ENCODE peak calls at places on chromosomes 11 and 22, in six cellular contexts. J is lower leg skin, R is adrenal gland, U is upper lobe of left lung, C is K562, N is A549. I is an unnamed sample.

GRCh38 chr11:100930185-100930778 is 199.3 kb downstream of the PGR start:
- DNase-seq in N (peak; percentile 25), C (peak; percentile 9), R (no peak), U (no peak), J (no peak), I (no peak)

GRCh38 chr11:66011785-66012303 is at the start of gene CST6:
- DNase-seq in N (no peak), C (no peak), J (no peak), R (no peak), U (peak; percentile 89), I (no peak)

GRCh38 chr22:45916515-45916914 is 60.4 kb downstream of the WNT7B start:
- DNase-seq in J (no peak), R (no peak), N (no peak), U (peak; percentile 71), C (no peak), I (peak; percentile 84)

GRCh38 chr22:22110548-22111266 is 128.1 kb upstream of the TOP3B start:
- DNase-seq in C (peak; percentile 93), U (no peak), N (peak; percentile 52), R (peak; percentile 63), J (no peak), I (peak; percentile 61)

GRCh38 chr11:60118333-60118732 is 29.9 kb downstream of the MS4A2 start:
- DNase-seq in U (no peak), N (no peak), C (no peak), R (no peak), J (no peak), I (no peak)

GRCh38 chr11:119438599-119438998 is 15.6 kb upstream of the THY1 start:
- DNase-seq in N (no peak), J (no peak), U (no peak), C (no peak), R (peak; percentile 55), I (no peak)

GRCh38 chr11:87353904-87354303 is 316.2 kb downstream of the TMEM135 start:
- DNase-seq in J (no peak), U (no peak), C (no peak), N (no peak), R (no peak), I (no peak)

GRCh38 chr22:45977003-45977395 is at the start of gene WNT7B:
- DNase-seq in C (peak; percentile 13), N (peak; percentile 35), U (peak; percentile 91), J (no peak), R (no peak), I (no peak)

GRCh38 chr11:123487157-123487744 is 57.2 kb downstream of the GRAMD1B start:
- DNase-seq in U (no peak), C (no peak), J (no peak), R (peak; percentile 43), N (no peak), I (no peak)

GRCh38 chr11:614583-615452 is 932 bp downstream of the IRF7 start:
- DNase-seq in J (peak; percentile 86), U (peak; percentile 89), N (no peak), R (peak; percentile 56), C (no peak), I (no peak)

GRCh38 chr11:78079232-78080083 is at the start of gene NDUFC2:
- DNase-seq in J (peak; percentile 95), C (peak; percentile 79), U (peak; percentile 94), N (peak; percentile 76), R (peak; percentile 89), I (peak; percentile 79)

GRCh38 chr22:46678785-46679700 is 58.9 kb downstream of the GRAMD4 start:
- DNase-seq in N (no peak), R (no peak), C (no peak), U (peak; percentile 75), J (no peak), I (no peak)

GRCh38 chr22:19873138-19873959 is 18.7 kb upstream of the GNB1L start:
- DNase-seq in N (no peak), C (no peak), R (peak; percentile 42), U (peak; percentile 83), J (peak; percentile 85), I (no peak)

GRCh38 chr11:126268361-126268707 is 361 bp downstream of the SRPRA start:
- DNase-seq in C (peak; percentile 76), N (peak; percentile 59), U (no peak), J (no peak), R (no peak), I (peak; percentile 36)

GRCh38 chr22:37197451-37198289 is 9.6 kb upstream of the C1QTNF6 start:
- DNase-seq in U (no peak), C (no peak), N (peak; percentile 91), R (peak; percentile 97), J (no peak), I (peak; percentile 65)

GRCh38 chr11:79195209-79195608 is 245.6 kb downstream of the TENM4 start:
- DNase-seq in R (no peak), N (no peak), J (peak; percentile 63), U (no peak), C (no peak), I (no peak)

GRCh38 chr11:25794804-25795203 is 537.1 kb upstream of the ANO3 start:
- DNase-seq in N (no peak), J (peak; percentile 68), C (no peak), R (no peak), U (no peak), I (no peak)

GRCh38 chr22:25966448-25966913 is 202.8 kb upstream of the SEZ6L start:
- DNase-seq in N (no peak), U (no peak), R (no peak), C (no peak), J (no peak), I (no peak)

GRCh38 chr22:38137876-38138687 is 27.6 kb upstream of the BAIAP2L2 start:
- DNase-seq in R (no peak), U (no peak), N (no peak), J (peak; percentile 77), C (no peak), I (no peak)

GRCh38 chr11:67272327-67273259 is 6.3 kb downstream of the GRK2 start:
- DNase-seq in J (no peak), R (peak; percentile 56), U (peak; percentile 75), C (no peak), N (no peak), I (no peak)

GRCh38 chr22:42072606-42073330 is 1.3 kb upstream of the PHETA2 start:
- DNase-seq in J (peak; percentile 85), R (peak; percentile 58), U (no peak), N (no peak), C (no peak), I (no peak)

GRCh38 chr22:42069801-42070516 is 653 bp downstream of the NAGA start:
- DNase-seq in U (no peak), N (no peak), J (peak; percentile 50), C (no peak), R (peak; percentile 48), I (no peak)

GRCh38 chr22:42073568-42074152 is 388 bp upstream of the PHETA2 start:
- DNase-seq in C (no peak), U (no peak), J (peak; percentile 88), N (no peak), R (peak; percentile 51), I (no peak)

GRCh38 chr22:42068351-42068730 is 2.3 kb downstream of the NAGA start:
- DNase-seq in R (peak; percentile 48), U (no peak), C (no peak), N (no peak), J (peak; percentile 59), I (no peak)

GRCh38 chr22:42070517-42071422 is at the start of gene NAGA:
- DNase-seq in R (peak; percentile 98), C (peak; percentile 89), U (peak; percentile 94), J (peak; percentile 99), N (peak; percentile 91), I (peak; percentile 90)
- TF ChIP-seq POLR2A in R (peak; percentile 44), C (peak; percentile 84), U (peak; percentile 63), J (no peak), N (peak; percentile 72), I (peak; percentile 59)

GRCh38 chr11:12110714-12111481 is 508 bp downstream of the MICAL2 start:
- DNase-seq in N (no peak), J (no peak), U (peak; percentile 87), C (no peak), R (peak; percentile 63), I (no peak)

GRCh38 chr11:12110201-12110713 is at the start of gene MICAL2:
- DNase-seq in R (peak; percentile 89), C (peak; percentile 98), U (peak; percentile 98), J (peak; percentile 97), N (peak; percentile 96), I (peak; percentile 95)

GRCh38 chr11:12112150-12112520 is 1.7 kb downstream of the MICAL2 start:
- DNase-seq in U (no peak), R (no peak), J (no peak), N (no peak), C (no peak), I (no peak)

GRCh38 chr11:12112731-12113130 is 2.3 kb downstream of the MICAL2 start:
- DNase-seq in J (no peak), R (no peak), U (no peak), C (no peak), N (no peak), I (no peak)

DNA sequence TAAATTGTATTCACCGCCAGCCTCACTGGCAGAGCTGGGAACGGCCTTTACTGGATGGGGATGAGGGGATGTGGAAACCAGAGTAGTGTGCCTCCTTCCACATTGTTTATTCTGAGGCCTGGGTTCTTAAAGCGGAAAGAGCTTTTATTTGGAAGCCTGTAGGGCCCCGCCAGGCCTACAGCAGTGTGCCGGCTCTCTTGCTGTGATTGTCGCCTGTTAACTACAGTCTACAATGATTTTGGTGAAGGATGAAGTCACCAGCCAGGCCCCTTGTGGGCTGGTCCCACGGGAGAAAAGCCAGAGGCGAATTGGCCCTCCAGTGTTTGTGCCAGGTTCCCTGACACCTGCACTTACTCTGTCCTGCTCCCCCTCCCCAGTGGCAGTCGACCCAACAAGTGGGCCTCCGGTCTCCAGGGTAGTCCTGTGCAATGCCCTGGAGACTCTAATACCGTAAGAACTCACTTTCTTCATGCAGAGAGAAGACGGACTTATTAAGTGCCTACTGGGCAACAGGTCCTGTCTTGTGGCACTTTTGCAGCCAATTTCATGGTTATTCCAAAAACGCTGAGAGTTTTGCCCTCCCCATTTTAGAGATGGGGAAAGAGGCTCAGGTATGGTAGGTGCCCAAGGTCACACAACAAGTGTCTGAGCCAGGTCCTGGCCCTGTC is 1.2 kb downstream of the MICAL2 start:
- DNase-seq in U (no peak), J (no peak), R (no peak), N (no peak), C (no peak), I (no peak)
- TF ChIP-seq POLR2A in U (no peak), J (no peak), R (no peak), N (no peak), C (no peak), I (no peak)

GRCh38 chr11:22625448-22626287 is at the start of gene FANCF:
- DNase-seq in N (peak; percentile 86), R (peak; percentile 99), C (peak; percentile 94), U (peak; percentile 94), J (peak; percentile 98), I (peak; percentile 53)
- TF ChIP-seq POLR2A in N (peak; percentile 42), R (peak; percentile 8), C (peak; percentile 83), U (no peak), J (no peak), I (peak; percentile 26)

DNA sequence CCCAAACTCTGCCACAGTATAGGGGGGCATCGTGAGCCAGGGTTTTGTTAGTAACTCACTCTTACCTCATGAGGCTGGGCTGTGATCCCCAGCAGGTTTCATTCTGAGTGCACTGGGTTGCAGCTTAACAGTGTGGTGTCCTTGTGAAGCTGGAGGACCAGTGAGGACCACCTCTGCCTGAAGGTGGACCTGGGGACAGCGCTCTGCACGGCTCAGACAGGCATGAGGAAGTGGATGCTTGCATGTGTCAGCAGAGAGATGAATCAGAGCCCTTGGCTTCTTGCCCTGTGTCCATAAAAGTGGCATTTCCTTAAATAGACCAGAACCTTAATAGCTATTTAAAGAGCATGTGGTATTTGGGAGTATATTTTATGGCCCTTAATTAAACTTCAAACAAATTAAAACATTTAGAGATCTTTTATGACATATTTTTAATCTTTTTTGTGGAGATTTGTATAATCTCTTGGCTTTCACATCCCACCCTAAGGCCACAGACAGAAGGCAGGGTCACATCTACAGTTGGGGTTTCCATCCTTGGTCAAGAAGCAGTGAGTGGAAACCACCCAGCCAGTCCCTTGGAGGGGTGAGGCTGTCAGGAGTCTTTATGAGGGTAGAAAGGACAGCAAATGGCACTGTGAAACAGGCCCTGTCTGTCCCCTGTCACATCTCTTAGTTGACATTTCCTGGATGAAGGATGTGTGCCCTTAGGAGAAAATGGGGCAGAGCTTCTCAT is 24.8 kb upstream of the ADORA2A start:
- DNase-seq in C (no peak), R (peak; percentile 95), J (peak; percentile 92), U (no peak), N (peak; percentile 60), I (peak; percentile 74)
- TF ChIP-seq POLR2A in C (no peak), R (no peak), J (no peak), U (no peak), N (no peak), I (no peak)